ENCODE peak calls at places on chromosomes 7 and 10, in ten cellular contexts. One of them, this sample, is unnamed.

GRCh38 chr7:79507161-79507560 is 53.7 kb upstream of the MAGI2 start:
- DNase-seq in H4: no peak
- DNase-seq in activated gamma-delta T cell treated with anti-CD3 and anti-CD28 coated beads, Interleukin-2, amount 50 U/mL, for 16 hours: no peak
- DNase-seq in iris pigment epithelial cell: peak
- DNase-seq in NCI-H2081: no peak
- DNase-seq in LoVo: no peak
- DNase-seq in mucosa of gallbladder: no peak
- DNase-seq in activated T-cell treated with anti-CD3 and anti-CD28 coated beads for 1 hour: no peak
- DNase-seq in WTC11: no peak
- DNase-seq in Calu3: no peak
- DNase-seq in this sample: no peak

GRCh38 chr7:142338633-142339501 is 81.0 kb upstream of the PRSS58 start:
- DNase-seq in H4: peak
- DNase-seq in activated gamma-delta T cell treated with anti-CD3 and anti-CD28 coated beads, Interleukin-2, amount 50 U/mL, for 16 hours: no peak
- DNase-seq in iris pigment epithelial cell: peak
- DNase-seq in NCI-H2081: peak
- DNase-seq in LoVo: no peak
- DNase-seq in mucosa of gallbladder: peak
- DNase-seq in activated T-cell treated with anti-CD3 and anti-CD28 coated beads for 1 hour: no peak
- DNase-seq in WTC11: peak
- DNase-seq in Calu3: no peak
- DNase-seq in this sample: no peak

GRCh38 chr7:19122018-19122588 is 4.7 kb upstream of the TWIST1 start:
- DNase-seq in H4: peak
- DNase-seq in activated gamma-delta T cell treated with anti-CD3 and anti-CD28 coated beads, Interleukin-2, amount 50 U/mL, for 16 hours: no peak
- DNase-seq in iris pigment epithelial cell: peak
- DNase-seq in NCI-H2081: peak
- DNase-seq in LoVo: peak
- DNase-seq in mucosa of gallbladder: no peak
- DNase-seq in activated T-cell treated with anti-CD3 and anti-CD28 coated beads for 1 hour: no peak
- DNase-seq in WTC11: no peak
- DNase-seq in Calu3: no peak
- DNase-seq in this sample: no peak

GRCh38 chr7:74207586-74207985 is 2.2 kb upstream of the LAT2 start:
- DNase-seq in H4: no peak
- DNase-seq in activated gamma-delta T cell treated with anti-CD3 and anti-CD28 coated beads, Interleukin-2, amount 50 U/mL, for 16 hours: no peak
- DNase-seq in iris pigment epithelial cell: no peak
- DNase-seq in NCI-H2081: no peak
- DNase-seq in LoVo: no peak
- DNase-seq in mucosa of gallbladder: no peak
- DNase-seq in activated T-cell treated with anti-CD3 and anti-CD28 coated beads for 1 hour: no peak
- DNase-seq in WTC11: no peak
- DNase-seq in Calu3: no peak
- DNase-seq in this sample: no peak

GRCh38 chr10:92074126-92074887 is 150.7 kb downstream of the BTAF1 start:
- DNase-seq in H4: no peak
- DNase-seq in activated gamma-delta T cell treated with anti-CD3 and anti-CD28 coated beads, Interleukin-2, amount 50 U/mL, for 16 hours: no peak
- DNase-seq in iris pigment epithelial cell: peak
- DNase-seq in NCI-H2081: no peak
- DNase-seq in LoVo: no peak
- DNase-seq in mucosa of gallbladder: no peak
- DNase-seq in activated T-cell treated with anti-CD3 and anti-CD28 coated beads for 1 hour: no peak
- DNase-seq in WTC11: no peak
- DNase-seq in Calu3: no peak
- DNase-seq in this sample: no peak

GRCh38 chr7:36306722-36307121 is 82.9 kb upstream of the ANLN start:
- DNase-seq in H4: no peak
- DNase-seq in activated gamma-delta T cell treated with anti-CD3 and anti-CD28 coated beads, Interleukin-2, amount 50 U/mL, for 16 hours: no peak
- DNase-seq in iris pigment epithelial cell: no peak
- DNase-seq in NCI-H2081: no peak
- DNase-seq in LoVo: no peak
- DNase-seq in mucosa of gallbladder: no peak
- DNase-seq in activated T-cell treated with anti-CD3 and anti-CD28 coated beads for 1 hour: no peak
- DNase-seq in WTC11: no peak
- DNase-seq in Calu3: no peak
- DNase-seq in this sample: no peak

GRCh38 chr10:91552260-91552659 is 80.6 kb downstream of the PPP1R3C start:
- DNase-seq in H4: no peak
- DNase-seq in activated gamma-delta T cell treated with anti-CD3 and anti-CD28 coated beads, Interleukin-2, amount 50 U/mL, for 16 hours: no peak
- DNase-seq in iris pigment epithelial cell: no peak
- DNase-seq in NCI-H2081: no peak
- DNase-seq in LoVo: no peak
- DNase-seq in mucosa of gallbladder: no peak
- DNase-seq in activated T-cell treated with anti-CD3 and anti-CD28 coated beads for 1 hour: no peak
- DNase-seq in WTC11: no peak
- DNase-seq in Calu3: no peak
- DNase-seq in this sample: no peak

GRCh38 chr10:104247513-104248146 is 7.1 kb upstream of the GSTO1 start:
- DNase-seq in H4: no peak
- DNase-seq in activated gamma-delta T cell treated with anti-CD3 and anti-CD28 coated beads, Interleukin-2, amount 50 U/mL, for 16 hours: no peak
- DNase-seq in iris pigment epithelial cell: no peak
- DNase-seq in NCI-H2081: no peak
- DNase-seq in LoVo: no peak
- DNase-seq in mucosa of gallbladder: no peak
- DNase-seq in activated T-cell treated with anti-CD3 and anti-CD28 coated beads for 1 hour: no peak
- DNase-seq in WTC11: no peak
- DNase-seq in Calu3: no peak
- DNase-seq in this sample: no peak

GRCh38 chr10:6586501-6586900 is 6.4 kb upstream of the PRKCQ start:
- DNase-seq in H4: no peak
- DNase-seq in activated gamma-delta T cell treated with anti-CD3 and anti-CD28 coated beads, Interleukin-2, amount 50 U/mL, for 16 hours: no peak
- DNase-seq in iris pigment epithelial cell: no peak
- DNase-seq in NCI-H2081: no peak
- DNase-seq in LoVo: no peak
- DNase-seq in mucosa of gallbladder: no peak
- DNase-seq in activated T-cell treated with anti-CD3 and anti-CD28 coated beads for 1 hour: no peak
- DNase-seq in WTC11: no peak
- DNase-seq in Calu3: no peak
- DNase-seq in this sample: no peak

GRCh38 chr7:87918740-87919139 is 15.3 kb upstream of the ADAM22 start:
- DNase-seq in H4: no peak
- DNase-seq in activated gamma-delta T cell treated with anti-CD3 and anti-CD28 coated beads, Interleukin-2, amount 50 U/mL, for 16 hours: no peak
- DNase-seq in iris pigment epithelial cell: no peak
- DNase-seq in NCI-H2081: no peak
- DNase-seq in LoVo: no peak
- DNase-seq in mucosa of gallbladder: no peak
- DNase-seq in activated T-cell treated with anti-CD3 and anti-CD28 coated beads for 1 hour: no peak
- DNase-seq in WTC11: no peak
- DNase-seq in Calu3: no peak
- DNase-seq in this sample: no peak

GRCh38 chr7:24825931-24826661 is 68.8 kb upstream of the GSDME start:
- DNase-seq in H4: peak
- DNase-seq in activated gamma-delta T cell treated with anti-CD3 and anti-CD28 coated beads, Interleukin-2, amount 50 U/mL, for 16 hours: no peak
- DNase-seq in iris pigment epithelial cell: peak
- DNase-seq in NCI-H2081: no peak
- DNase-seq in LoVo: peak
- DNase-seq in mucosa of gallbladder: peak
- DNase-seq in activated T-cell treated with anti-CD3 and anti-CD28 coated beads for 1 hour: no peak
- DNase-seq in WTC11: no peak
- DNase-seq in Calu3: peak
- DNase-seq in this sample: no peak

GRCh38 chr10:71921319-71922027 is 42.7 kb upstream of the CHST3 start:
- DNase-seq in H4: no peak
- DNase-seq in activated gamma-delta T cell treated with anti-CD3 and anti-CD28 coated beads, Interleukin-2, amount 50 U/mL, for 16 hours: no peak
- DNase-seq in iris pigment epithelial cell: no peak
- DNase-seq in NCI-H2081: peak
- DNase-seq in LoVo: no peak
- DNase-seq in mucosa of gallbladder: peak
- DNase-seq in activated T-cell treated with anti-CD3 and anti-CD28 coated beads for 1 hour: no peak
- DNase-seq in WTC11: no peak
- DNase-seq in Calu3: peak
- DNase-seq in this sample: no peak

GRCh38 chr10:77939561-77940001 is 13.0 kb upstream of the DLG5 start:
- DNase-seq in H4: peak
- DNase-seq in activated gamma-delta T cell treated with anti-CD3 and anti-CD28 coated beads, Interleukin-2, amount 50 U/mL, for 16 hours: no peak
- DNase-seq in iris pigment epithelial cell: peak
- DNase-seq in NCI-H2081: no peak
- DNase-seq in LoVo: no peak
- DNase-seq in mucosa of gallbladder: peak
- DNase-seq in activated T-cell treated with anti-CD3 and anti-CD28 coated beads for 1 hour: no peak
- DNase-seq in WTC11: no peak
- DNase-seq in Calu3: no peak
- DNase-seq in this sample: no peak

GRCh38 chr7:19853261-19853832 is 79.9 kb upstream of the TMEM196 start:
- DNase-seq in H4: no peak
- DNase-seq in activated gamma-delta T cell treated with anti-CD3 and anti-CD28 coated beads, Interleukin-2, amount 50 U/mL, for 16 hours: no peak
- DNase-seq in iris pigment epithelial cell: no peak
- DNase-seq in NCI-H2081: no peak
- DNase-seq in LoVo: no peak
- DNase-seq in mucosa of gallbladder: no peak
- DNase-seq in activated T-cell treated with anti-CD3 and anti-CD28 coated beads for 1 hour: no peak
- DNase-seq in WTC11: no peak
- DNase-seq in Calu3: no peak
- DNase-seq in this sample: no peak

GRCh38 chr10:11165591-11166543 is 148.2 kb downstream of the CELF2 start:
- DNase-seq in H4: peak
- DNase-seq in activated gamma-delta T cell treated with anti-CD3 and anti-CD28 coated beads, Interleukin-2, amount 50 U/mL, for 16 hours: peak
- DNase-seq in iris pigment epithelial cell: no peak
- DNase-seq in NCI-H2081: no peak
- DNase-seq in LoVo: no peak
- DNase-seq in mucosa of gallbladder: peak
- DNase-seq in activated T-cell treated with anti-CD3 and anti-CD28 coated beads for 1 hour: peak
- DNase-seq in WTC11: peak
- DNase-seq in Calu3: no peak
- DNase-seq in this sample: peak

GRCh38 chr10:132385721-132386418 is 11.1 kb upstream of the PWWP2B start:
- DNase-seq in H4: no peak
- DNase-seq in activated gamma-delta T cell treated with anti-CD3 and anti-CD28 coated beads, Interleukin-2, amount 50 U/mL, for 16 hours: no peak
- DNase-seq in iris pigment epithelial cell: no peak
- DNase-seq in NCI-H2081: no peak
- DNase-seq in LoVo: no peak
- DNase-seq in mucosa of gallbladder: no peak
- DNase-seq in activated T-cell treated with anti-CD3 and anti-CD28 coated beads for 1 hour: no peak
- DNase-seq in WTC11: no peak
- DNase-seq in Calu3: no peak
- DNase-seq in this sample: no peak

GRCh38 chr7:33395340-33395739 is 266.0 kb downstream of the BBS9 start:
- DNase-seq in H4: peak
- DNase-seq in activated gamma-delta T cell treated with anti-CD3 and anti-CD28 coated beads, Interleukin-2, amount 50 U/mL, for 16 hours: no peak
- DNase-seq in iris pigment epithelial cell: peak
- DNase-seq in NCI-H2081: peak
- DNase-seq in LoVo: no peak
- DNase-seq in mucosa of gallbladder: no peak
- DNase-seq in activated T-cell treated with anti-CD3 and anti-CD28 coated beads for 1 hour: no peak
- DNase-seq in WTC11: no peak
- DNase-seq in Calu3: no peak
- DNase-seq in this sample: no peak

GRCh38 chr7:116210345-116211005 is at the start of gene TES:
- DNase-seq in H4: no peak
- DNase-seq in activated gamma-delta T cell treated with anti-CD3 and anti-CD28 coated beads, Interleukin-2, amount 50 U/mL, for 16 hours: peak
- DNase-seq in iris pigment epithelial cell: peak
- DNase-seq in NCI-H2081: peak
- DNase-seq in LoVo: peak
- DNase-seq in mucosa of gallbladder: peak
- DNase-seq in activated T-cell treated with anti-CD3 and anti-CD28 coated beads for 1 hour: peak
- DNase-seq in WTC11: peak
- DNase-seq in Calu3: peak
- DNase-seq in this sample: peak

GRCh38 chr7:50502001-50502684 is 52.0 kb upstream of the FIGNL1 start:
- DNase-seq in H4: peak
- DNase-seq in activated gamma-delta T cell treated with anti-CD3 and anti-CD28 coated beads, Interleukin-2, amount 50 U/mL, for 16 hours: no peak
- DNase-seq in iris pigment epithelial cell: peak
- DNase-seq in NCI-H2081: no peak
- DNase-seq in LoVo: no peak
- DNase-seq in mucosa of gallbladder: peak
- DNase-seq in activated T-cell treated with anti-CD3 and anti-CD28 coated beads for 1 hour: no peak
- DNase-seq in WTC11: no peak
- DNase-seq in Calu3: no peak
- DNase-seq in this sample: no peak

GRCh38 chr7:376306-376969 is 86.5 kb downstream of the FOXL3 start:
- DNase-seq in H4: no peak
- DNase-seq in activated gamma-delta T cell treated with anti-CD3 and anti-CD28 coated beads, Interleukin-2, amount 50 U/mL, for 16 hours: no peak
- DNase-seq in iris pigment epithelial cell: no peak
- DNase-seq in NCI-H2081: no peak
- DNase-seq in LoVo: no peak
- DNase-seq in mucosa of gallbladder: no peak
- DNase-seq in activated T-cell treated with anti-CD3 and anti-CD28 coated beads for 1 hour: no peak
- DNase-seq in WTC11: peak
- DNase-seq in Calu3: no peak
- DNase-seq in this sample: no peak

This sample was measured in activated T-helper 1 cell treated with anti-CD3 and anti-CD28 coated beads, Interleukin-12 subunit alpha, Interleukin-12 subunit beta, Interleukin-2, Interleukin-4 antibody, amounts not matched to agents 30 ng/mL and 10 ng/mL and 1 ng/mL, durations not matched to agents 14 hours and 24 hours and 36 hours.